ENCODE peak calls at places on chromosomes 13 and 19, in seven cellular contexts. O is heart left ventricle, Y is A549, P is fibroblast of mammary gland, M is fibroblast of pulmonary artery, V is tibial nerve, W is psoas muscle. J is an unnamed sample.

GRCh38 chr19:1512671-1513491 is at the start of gene ADAMTSL5:
- DNase-seq in O (peak; percentile 69), Y (peak; percentile 41), P (peak; percentile 37), M (peak; percentile 63), V (no peak), W (peak; percentile 68), J (peak; percentile 78)

GRCh38 chr19:48656840-48657474 is 11.0 kb upstream of the CA11 start:
- DNase-seq in O (no peak), Y (no peak), P (peak; percentile 96), M (peak; percentile 82), V (peak; percentile 42), W (no peak), J (no peak)

GRCh38 chr13:86945596-86945995 is 725.6 kb upstream of the SLITRK5 start:
- DNase-seq in O (no peak), Y (no peak), P (peak; percentile 0), M (no peak), V (no peak), W (no peak), J (no peak)

GRCh38 chr13:95474992-95475391 is 77.5 kb upstream of the CLDN10 start:
- DNase-seq in O (no peak), Y (no peak), P (no peak), M (no peak), V (no peak), W (no peak), J (no peak)

GRCh38 chr13:79030513-79030912 is 371.6 kb upstream of the OBI1 start:
- DNase-seq in O (no peak), Y (no peak), P (no peak), M (no peak), V (no peak), W (no peak), J (no peak)

GRCh38 chr19:41993612-41994483 is at the start of gene ATP1A3:
- DNase-seq in O (peak; percentile 63), Y (peak; percentile 99), P (peak; percentile 27), M (peak; percentile 27), V (no peak), W (peak; percentile 46), J (peak; percentile 59)

GRCh38 chr13:66835040-66835628 is 395.0 kb downstream of the PCDH9 start:
- DNase-seq in O (peak; percentile 86), Y (peak; percentile 7), P (peak; percentile 37), M (peak; percentile 66), V (peak; percentile 53), W (peak; percentile 59), J (peak; percentile 33)

GRCh38 chr19:2962018-2962670 is 15.2 kb upstream of the TLE6 start:
- DNase-seq in O (no peak), Y (peak; percentile 24), P (peak; percentile 87), M (peak; percentile 82), V (peak; percentile 95), W (no peak), J (peak; percentile 75)

GRCh38 chr19:46728208-46728607 is 11.3 kb upstream of the PRKD2 start:
- DNase-seq in O (peak; percentile 76), Y (no peak), P (no peak), M (no peak), V (no peak), W (no peak), J (no peak)

GRCh38 chr13:113192902-113193301 is 15.6 kb downstream of the PCID2 start:
- DNase-seq in O (no peak), Y (no peak), P (peak; percentile 91), M (peak; percentile 83), V (no peak), W (no peak), J (no peak)

GRCh38 chr13:80312967-80313366 is 28.0 kb downstream of the SPRY2 start:
- DNase-seq in O (no peak), Y (no peak), P (no peak), M (no peak), V (no peak), W (no peak), J (no peak)

GRCh38 chr19:30881281-30881680 is 468.0 kb downstream of the TSHZ3 start:
- DNase-seq in O (no peak), Y (no peak), P (no peak), M (no peak), V (no peak), W (no peak), J (no peak)

GRCh38 chr19:33464733-33465115 is 56.9 kb downstream of the PEPD start:
- DNase-seq in O (no peak), Y (no peak), P (no peak), M (no peak), V (no peak), W (no peak), J (no peak)

GRCh38 chr19:14318873-14319272 is 62.4 kb upstream of the ADGRE5 start:
- DNase-seq in O (peak; percentile 10), Y (no peak), P (no peak), M (no peak), V (no peak), W (no peak), J (peak; percentile 24)

GRCh38 chr13:21511841-21512240 is 52.7 kb upstream of the ZDHHC20 start:
- DNase-seq in O (no peak), Y (no peak), P (peak; percentile 33), M (no peak), V (no peak), W (no peak), J (no peak)

GRCh38 chr19:48779636-48780035 is 24.3 kb downstream of the FGF21 start:
- DNase-seq in O (no peak), Y (no peak), P (no peak), M (no peak), V (no peak), W (no peak), J (no peak)

GRCh38 chr19:47549341-47549768 is 23.6 kb downstream of the ZNF541 start:
- DNase-seq in O (no peak), Y (no peak), P (no peak), M (no peak), V (no peak), W (no peak), J (no peak)

GRCh38 chr19:57850553-57851017 is 926 bp downstream of the ZNF587 start:
- DNase-seq in O (no peak), Y (peak; percentile 15), P (peak; percentile 67), M (peak; percentile 45), V (no peak), W (no peak), J (peak; percentile 64)

GRCh38 chr13:100156786-100157185 is 67.9 kb downstream of the PCCA start:
- DNase-seq in O (no peak), Y (no peak), P (no peak), M (peak; percentile 48), V (no peak), W (no peak), J (no peak)

GRCh38 chr19:14632286-14632685 is 42.4 kb downstream of the ADGRE3 start:
- DNase-seq in O (no peak), Y (peak; percentile 19), P (peak; percentile 20), M (peak; percentile 24), V (no peak), W (no peak), J (no peak)

GRCh38 chr19:47430041-47430802 is 10.9 kb upstream of the MEIS3 start:
- DNase-seq in O (no peak), Y (no peak), P (peak; percentile 45), M (peak; percentile 51), V (no peak), W (no peak), J (peak; percentile 59)

GRCh38 chr19:14404322-14404721 is 14.8 kb downstream of the DDX39A start:
- DNase-seq in O (no peak), Y (no peak), P (no peak), M (no peak), V (no peak), W (no peak), J (no peak)

GRCh38 chr19:8494158-8494557 is 8.3 kb downstream of the PRAM1 start:
- DNase-seq in O (no peak), Y (no peak), P (no peak), M (peak; percentile 28), V (no peak), W (no peak), J (no peak)

GRCh38 chr13:51806571-51806970 is 2.6 kb upstream of the DHRS12 start:
- DNase-seq in O (no peak), Y (no peak), P (peak; percentile 44), M (peak; percentile 42), V (peak; percentile 50), W (no peak), J (no peak)

GRCh38 chr13:87052731-87053130 is 618.4 kb upstream of the SLITRK5 start:
- DNase-seq in O (no peak), Y (no peak), P (peak; percentile 74), M (peak; percentile 4), V (no peak), W (no peak), J (no peak)

GRCh38 chr19:40702337-40703012 is 12.0 kb upstream of the NUMBL start:
- DNase-seq in O (no peak), Y (peak; percentile 82), P (no peak), M (peak; percentile 39), V (no peak), W (no peak), J (no peak)
- TF ChIP-seq CTCF in O (peak; percentile 28), Y (peak; percentile 69), P (peak; percentile 19), M (peak; percentile 51), V (peak; percentile 23), W (no peak), J (no peak)

GRCh38 chr13:47256618-47257017 is 359.8 kb upstream of the HTR2A start:
- DNase-seq in O (no peak), Y (no peak), P (peak; percentile 96), M (peak; percentile 90), V (no peak), W (no peak), J (no peak)

GRCh38 chr13:47252627-47253026 is 355.8 kb upstream of the HTR2A start:
- DNase-seq in O (no peak), Y (no peak), P (peak; percentile 65), M (peak; percentile 14), V (no peak), W (no peak), J (no peak)

DNA sequence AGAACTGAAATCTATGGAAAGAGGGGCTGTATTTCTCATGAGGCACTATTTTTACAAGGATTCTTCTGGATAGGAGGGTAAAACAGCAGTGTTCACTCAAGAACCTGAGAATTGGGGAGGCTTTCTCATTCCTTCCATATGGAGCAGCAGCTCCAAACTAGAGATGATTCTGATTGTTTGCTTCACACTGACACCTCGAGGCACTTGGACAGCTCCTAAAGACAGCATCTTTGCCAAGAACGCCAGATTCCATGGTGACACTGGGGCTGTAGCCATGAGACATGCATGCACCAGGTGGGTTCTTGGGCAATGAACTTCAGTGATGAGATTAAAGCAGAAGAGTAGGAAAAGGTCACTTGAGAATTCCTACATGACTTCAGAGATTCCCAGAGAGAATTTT is 361.5 kb upstream of the HTR2A start:
- DNase-seq in O (no peak), Y (no peak), P (peak; percentile 20), M (no peak), V (no peak), W (no peak), J (no peak)
- TF ChIP-seq CTCF in O (no peak), Y (no peak), P (no peak), M (no peak), V (no peak), W (no peak), J (no peak)

GRCh38 chr13:92826197-92826596 is 400.4 kb upstream of the GPC6 start:
- DNase-seq in O (no peak), Y (no peak), P (no peak), M (peak; percentile 37), V (no peak), W (no peak), J (no peak)
- TF ChIP-seq CTCF in O (no peak), Y (no peak), P (no peak), M (no peak), V (no peak), W (no peak), J (no peak)

DNA sequence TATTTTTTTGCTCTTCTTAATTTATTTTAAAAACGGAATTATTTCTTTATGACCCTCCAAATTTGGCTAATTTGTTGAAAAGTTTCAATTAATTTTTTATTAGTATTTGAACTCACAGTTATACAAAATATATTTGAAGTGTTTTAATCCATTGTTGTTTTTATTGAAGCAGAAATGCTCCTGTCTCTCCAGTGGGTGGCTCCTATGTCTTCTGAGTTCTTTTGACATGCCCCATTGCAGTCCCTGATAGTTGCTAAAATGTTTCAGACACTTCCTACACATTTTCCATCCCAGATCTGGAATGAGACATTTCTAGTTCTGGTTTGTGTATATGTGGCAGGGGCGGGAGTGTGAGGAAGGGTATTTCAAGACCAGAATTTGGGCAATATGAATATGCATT is 579.4 kb upstream of the PRR20A start:
- DNase-seq in O (no peak), Y (no peak), P (no peak), M (peak; percentile 35), V (no peak), W (no peak), J (no peak)
- TF ChIP-seq CTCF in O (no peak), Y (no peak), P (no peak), M (peak; percentile 32), V (no peak), W (no peak), J (no peak)